ENCODE peak calls at places on chromosomes 5 and 9, in four cellular contexts. D, Q, A and R are unnamed samples.

GRCh38 chr5:142918959-142919635 is 148.9 kb downstream of the ARHGAP26 start:
- DNase-seq in A (no peak), Q (no peak), D (no peak), R (no peak)

GRCh38 chr9:108603141-108603540 is 252.6 kb downstream of the ACTL7B start:
- DNase-seq in A (no peak), D (no peak), Q (no peak), R (no peak)

GRCh38 chr5:54794437-54794970 is 190.9 kb downstream of the ESM1 start:
- DNase-seq in D (no peak), Q (no peak), A (no peak), R (no peak)

GRCh38 chr5:109656829-109657228 is 32.9 kb upstream of the MAN2A1 start:
- DNase-seq in D (no peak), A (no peak), Q (peak), R (peak)

GRCh38 chr5:126483156-126483555 is 59.9 kb downstream of the GRAMD2B start:
- DNase-seq in A (no peak), Q (no peak), D (no peak), R (no peak)

GRCh38 chr9:88180084-88180765 is 42.0 kb upstream of the SPATA31C2 start:
- DNase-seq in Q (no peak), D (no peak), A (no peak), R (no peak)

GRCh38 chr5:116137544-116138378 is 52.9 kb downstream of the COMMD10 start:
- DNase-seq in A (no peak), D (peak), Q (peak), R (peak)

GRCh38 chr5:84383816-84384603 is 670 bp downstream of the EDIL3 start:
- DNase-seq in Q (no peak), A (peak), D (peak), R (peak)

GRCh38 chr5:112848116-112848811 is 12.8 kb upstream of the SRP19 start:
- DNase-seq in A (no peak), Q (peak), D (peak), R (peak)

GRCh38 chr5:136036991-136037705 is 8.4 kb downstream of the TGFBI start:
- DNase-seq in D (no peak), Q (no peak), A (no peak), R (no peak)

GRCh38 chr5:51518607-51519006 is 135.4 kb downstream of the ISL1 start:
- DNase-seq in D (no peak), A (no peak), Q (no peak), R (no peak)

GRCh38 chr9:37386988-37387387 is 35.5 kb upstream of the GRHPR start:
- DNase-seq in A (no peak), Q (no peak), D (no peak), R (no peak)

GRCh38 chr5:153969563-153969895 is 69.2 kb downstream of the FAM114A2 start:
- DNase-seq in D (no peak), Q (no peak), A (no peak), R (no peak)

GRCh38 chr9:15081021-15081753 is 171.0 kb upstream of the FREM1 start:
- DNase-seq in Q (no peak), A (no peak), D (no peak), R (no peak)

GRCh38 chr5:77893225-77893860 is 117.2 kb upstream of the TBCA start:
- DNase-seq in A (no peak), Q (peak), D (no peak), R (no peak)

GRCh38 chr5:43840424-43841232 is 237.6 kb downstream of the NNT start:
- DNase-seq in A (no peak), D (no peak), Q (no peak), R (no peak)

GRCh38 chr9:99345936-99346335 is 123.9 kb downstream of the SEC61B start:
- DNase-seq in D (no peak), A (no peak), Q (no peak), R (no peak)

GRCh38 chr5:107058239-107058638 is 612.5 kb downstream of the EFNA5 start:
- DNase-seq in A (no peak), D (no peak), Q (no peak), R (no peak)

GRCh38 chr5:43305948-43306563 is 7.2 kb downstream of the HMGCS1 start:
- DNase-seq in D (peak), A (no peak), Q (peak), R (no peak)

GRCh38 chr9:133160742-133161541 is 2.8 kb downstream of the GBGT1 start:
- DNase-seq in Q (peak), D (peak), A (no peak), R (peak)

GRCh38 chr9:71353723-71354122 is 232.3 kb upstream of the TRPM3 start:
- DNase-seq in A (no peak), Q (no peak), D (no peak), R (no peak)

GRCh38 chr5:168707646-168708300 is 128.6 kb upstream of the PANK3 start:
- DNase-seq in A (no peak), Q (no peak), D (no peak), R (no peak)

GRCh38 chr9:127884976-127885490 is 7.6 kb upstream of the AK1 start:
- DNase-seq in D (no peak), A (no peak), Q (no peak), R (no peak)

GRCh38 chr9:6226696-6227095 is 11.1 kb downstream of the IL33 start:
- DNase-seq in Q (no peak), D (no peak), A (no peak), R (no peak)

GRCh38 chr9:16105576-16105975 is 552.7 kb downstream of the CCDC171 start:
- DNase-seq in D (no peak), A (peak), Q (no peak), R (no peak)

GRCh38 chr9:84187090-84187489 is 153.5 kb downstream of the SLC28A3 start:
- DNase-seq in Q (no peak), D (no peak), A (no peak), R (no peak)

GRCh38 chr5:38994329-38994927 is 79.8 kb downstream of the RICTOR start:
- DNase-seq in D (peak), Q (peak), A (no peak), R (peak)

GRCh38 chr5:116343961-116344360 is 230.7 kb downstream of the SEMA6A start:
- DNase-seq in Q (peak), A (peak), D (no peak), R (peak)

GRCh38 chr9:122031806-122032205 is 61.3 kb downstream of the TTLL11 start:
- DNase-seq in D (no peak), A (no peak), Q (no peak), R (no peak)

GRCh38 chr5:134227259-134227658 is 1.4 kb upstream of the PPP2CA start:
- DNase-seq in Q (peak), A (peak), D (peak), R (no peak)

GRCh38 chr9:100601216-100601615 is 23.3 kb downstream of the CAVIN4 start:
- DNase-seq in A (peak), D (peak), Q (peak), R (peak)

GRCh38 chr9:78383130-78383529 is 86.2 kb downstream of the PSAT1 start:
- DNase-seq in D (no peak), A (no peak), Q (peak), R (no peak)

GRCh38 chr5:112833971-112834370 is 27.1 kb upstream of the SRP19 start:
- DNase-seq in Q (no peak), D (no peak), A (no peak), R (no peak)

GRCh38 chr9:82202808-82203207 is 214.2 kb downstream of the SPATA31D1 start:
- DNase-seq in A (no peak), D (no peak), Q (no peak), R (no peak)

GRCh38 chr9:13083973-13084528 is 195.4 kb downstream of the MPDZ start:
- DNase-seq in Q (no peak), D (no peak), A (no peak), R (peak)

GRCh38 chr5:60843693-60844428 is at the start of gene ELOVL7:
- DNase-seq in Q (peak), A (peak), D (peak), R (peak)

GRCh38 chr5:37871023-37871815 is 31.4 kb upstream of the GDNF start:
- DNase-seq in D (no peak), Q (no peak), A (no peak), R (no peak)

GRCh38 chr5:35803221-35803651 is 53.5 kb upstream of the IL7R start:
- DNase-seq in Q (no peak), D (peak), A (peak), R (no peak)

GRCh38 chr5:35799751-35800150 is 56.9 kb upstream of the IL7R start:
- DNase-seq in D (no peak), Q (no peak), A (no peak), R (no peak)

GRCh38 chr5:35804201-35804653 is 52.5 kb upstream of the IL7R start:
- DNase-seq in A (no peak), D (no peak), Q (no peak), R (no peak)
- TF ChIP-seq JUND in A (no peak), D (no peak), Q (no peak), R (no peak)

GRCh38 chr5:66337827-66338226 is 193.7 kb downstream of the SREK1 start:
- DNase-seq in A (no peak), Q (no peak), D (no peak), R (no peak)
- TF ChIP-seq JUND in A (no peak), Q (no peak), D (no peak), R (no peak)

GRCh38 chr9:131017067-131017466 is 8.1 kb downstream of the LAMC3 start:
- DNase-seq in Q (no peak), D (no peak), A (no peak), R (no peak)
- TF ChIP-seq JUND in Q (no peak), D (no peak), A (no peak), R (no peak)

GRCh38 chr9:129414377-129415021 is 206.4 kb downstream of the C9orf50 start:
- DNase-seq in Q (peak), A (no peak), D (no peak), R (peak)
- TF ChIP-seq JUND in Q (no peak), A (no peak), D (no peak), R (no peak)

GRCh38 chr5:1430121-1430795 is 15.0 kb downstream of the SLC6A3 start:
- DNase-seq in A (no peak), Q (no peak), D (no peak), R (no peak)

GRCh38 chr5:1432296-1432695 is 12.9 kb downstream of the SLC6A3 start:
- DNase-seq in D (peak), Q (no peak), A (no peak), R (no peak)

GRCh38 chr5:1431896-1432295 is 13.3 kb downstream of the SLC6A3 start:
- DNase-seq in A (no peak), Q (no peak), D (no peak), R (no peak)

GRCh38 chr5:1429501-1429900 is 15.7 kb downstream of the SLC6A3 start:
- DNase-seq in D (no peak), A (no peak), Q (no peak), R (no peak)

DNA sequence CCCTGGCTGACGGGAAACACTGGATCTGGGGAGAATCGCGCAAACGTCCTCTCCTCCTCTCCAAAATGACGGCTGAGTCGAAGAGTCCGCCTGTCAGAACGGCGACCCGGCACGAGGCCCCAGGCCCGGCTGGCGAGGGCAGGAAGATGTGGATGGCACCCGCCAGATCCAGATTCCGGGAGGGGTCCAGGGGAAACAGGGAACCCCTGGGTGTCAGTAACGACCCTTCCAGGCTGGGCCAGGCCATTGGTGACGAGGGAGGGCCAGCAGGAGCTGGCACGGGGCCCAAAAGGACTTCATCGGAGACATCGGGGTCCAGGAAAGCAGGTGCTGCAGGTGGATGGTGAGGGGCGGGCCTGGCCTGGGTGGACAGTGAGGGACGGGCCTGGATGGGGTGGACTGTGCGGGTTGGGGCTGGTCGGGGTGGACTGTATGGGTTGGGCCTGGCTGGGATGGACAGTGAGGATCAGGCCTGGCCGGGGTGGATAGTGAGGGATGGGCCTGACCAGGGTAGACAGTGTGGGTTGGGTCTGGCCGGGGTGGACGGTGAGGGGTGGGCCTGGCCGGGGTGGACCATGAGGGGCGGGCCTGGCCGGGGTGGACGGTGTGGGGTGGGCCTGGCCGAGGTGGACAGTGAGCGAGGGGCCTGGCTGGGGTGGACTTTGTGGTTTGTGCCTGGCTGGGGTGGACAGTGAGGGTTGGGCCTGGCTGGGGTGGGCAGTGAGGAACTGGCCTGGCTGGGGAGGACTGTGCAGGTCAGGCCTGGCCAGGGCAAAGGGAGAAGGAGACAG is 14.0 kb downstream of the SLC6A3 start:
- DNase-seq in D (peak), A (no peak), Q (no peak), R (no peak)
- TF ChIP-seq JUND in D (no peak), A (no peak), Q (no peak), R (no peak)

GRCh38 chr5:178403956-178404600 is 171.5 kb upstream of the PHYKPL start:
- DNase-seq in Q (no peak), D (no peak), A (no peak), R (no peak)
- TF ChIP-seq JUND in Q (no peak), D (no peak), A (no peak), R (no peak)

GRCh38 chr5:132086277-132086794 is 12.7 kb downstream of the CSF2 start:
- DNase-seq in D (peak), A (no peak), Q (peak), R (no peak)
- TF ChIP-seq JUND in D (peak), A (no peak), Q (peak), R (no peak)

DNA sequence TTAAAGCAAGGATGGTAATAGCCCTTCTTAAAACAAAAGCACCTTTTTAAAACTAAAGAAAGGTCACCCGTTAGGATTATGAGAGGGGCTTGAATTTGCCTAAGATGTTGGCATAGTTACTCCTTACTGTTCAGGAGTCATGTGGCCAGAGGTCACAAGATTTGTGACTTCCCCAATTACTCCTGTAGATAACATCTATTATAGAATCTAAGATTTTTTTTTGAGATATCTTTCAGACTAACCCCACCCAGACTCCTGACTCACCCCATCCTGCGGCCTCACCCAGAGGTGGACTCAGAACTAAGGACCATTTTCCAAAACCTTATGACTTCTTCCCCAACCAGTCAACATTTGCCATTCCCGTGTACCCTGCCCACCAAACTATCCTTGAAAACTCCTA is 2.4 kb downstream of the CD180 start:
- DNase-seq in D (no peak), Q (no peak), A (no peak), R (no peak)
- TF ChIP-seq JUND in D (no peak), Q (no peak), A (no peak), R (no peak)